ENCODE peak calls at places on chromosomes 16 and 17, in six cellular contexts. J is uterus, N is heart right ventricle, F is AG10803, Q is fibroblast of pulmonary artery, U is stomach. C is an unnamed sample.

GRCh38 chr17:80844418-80844990 is 147.1 kb upstream of the CHMP6 start:
- DNase-seq in J (no peak), N (no peak), F (no peak), Q (no peak), U (no peak), C (no peak)

GRCh38 chr16:81707411-81708321 is 71.4 kb upstream of the PLCG2 start:
- DNase-seq in J (no peak), N (no peak), F (peak; percentile 59), Q (peak; percentile 39), U (peak; percentile 70), C (no peak)

GRCh38 chr16:50021509-50021908 is 3.5 kb upstream of the CNEP1R1 start:
- DNase-seq in J (no peak), N (no peak), F (peak; percentile 6), Q (no peak), U (no peak), C (no peak)

GRCh38 chr17:40331743-40332641 is 23.0 kb downstream of the RARA start:
- DNase-seq in J (peak; percentile 86), N (peak; percentile 95), F (peak; percentile 60), Q (peak; percentile 88), U (peak; percentile 92), C (no peak)

GRCh38 chr17:933168-934083 is 46.1 kb downstream of the NXN start:
- DNase-seq in J (peak; percentile 63), N (no peak), F (peak; percentile 91), Q (peak; percentile 95), U (peak; percentile 46), C (peak; percentile 86)

GRCh38 chr17:16027708-16028584 is 28.3 kb downstream of the TTC19 start:
- DNase-seq in J (peak; percentile 29), N (no peak), F (peak; percentile 88), Q (peak; percentile 91), U (no peak), C (peak; percentile 65)

GRCh38 chr17:82333279-82334171 is at the start of gene SECTM1:
- DNase-seq in J (peak; percentile 68), N (peak; percentile 59), F (peak; percentile 56), Q (peak; percentile 35), U (peak; percentile 60), C (no peak)

GRCh38 chr17:3636908-3637373 is 381 bp downstream of the CTNS start:
- DNase-seq in J (no peak), N (no peak), F (no peak), Q (no peak), U (no peak), C (no peak)

GRCh38 chr16:86019446-86020047 is 120.6 kb downstream of the IRF8 start:
- DNase-seq in J (no peak), N (no peak), F (no peak), Q (no peak), U (no peak), C (no peak)

GRCh38 chr17:75191584-75191983 is 8.8 kb upstream of the SUMO2 start:
- DNase-seq in J (no peak), N (no peak), F (peak; percentile 25), Q (peak; percentile 53), U (no peak), C (no peak)

GRCh38 chr17:6059406-6059805 is 10.8 kb upstream of the WSCD1 start:
- DNase-seq in J (no peak), N (no peak), F (no peak), Q (no peak), U (no peak), C (no peak)

GRCh38 chr16:86553356-86553755 is 1.7 kb downstream of the MTHFSD start:
- DNase-seq in J (no peak), N (no peak), F (no peak), Q (no peak), U (no peak), C (no peak)

GRCh38 chr16:85136705-85137322 is 24.5 kb upstream of the CIBAR2 start:
- DNase-seq in J (peak; percentile 57), N (peak; percentile 48), F (no peak), Q (peak; percentile 66), U (peak; percentile 31), C (no peak)

GRCh38 chr17:55294042-55294751 is 29.4 kb downstream of the HLF start:
- DNase-seq in J (no peak), N (no peak), F (peak; percentile 75), Q (no peak), U (no peak), C (peak; percentile 18)

GRCh38 chr17:1787301-1787902 is 25.5 kb downstream of the SERPINF1 start:
- DNase-seq in J (peak; percentile 92), N (peak; percentile 44), F (peak; percentile 90), Q (peak; percentile 90), U (peak; percentile 43), C (peak; percentile 77)

GRCh38 chr17:164536-165235 is 16.8 kb downstream of the DOC2B start:
- DNase-seq in J (no peak), N (no peak), F (peak; percentile 40), Q (peak; percentile 41), U (peak; percentile 47), C (no peak)

GRCh38 chr17:80103686-80104085 is 2.3 kb downstream of the GAA start:
- DNase-seq in J (no peak), N (no peak), F (no peak), Q (no peak), U (no peak), C (no peak)

GRCh38 chr17:74767111-74767516 is 9.0 kb downstream of the NAT9 start:
- DNase-seq in J (no peak), N (no peak), F (no peak), Q (no peak), U (no peak), C (no peak)

GRCh38 chr17:45018514-45019176 is 32.8 kb downstream of the DCAKD start:
- DNase-seq in J (no peak), N (peak; percentile 41), F (peak; percentile 25), Q (no peak), U (no peak), C (no peak)

GRCh38 chr16:48596326-48596725 is 13.7 kb downstream of the N4BP1 start:
- DNase-seq in J (no peak), N (no peak), F (no peak), Q (no peak), U (no peak), C (no peak)

GRCh38 chr16:62545039-62545438 is 508.8 kb upstream of the CDH8 start:
- DNase-seq in J (no peak), N (no peak), F (no peak), Q (no peak), U (no peak), C (no peak)

GRCh38 chr17:16932611-16933010 is 39.3 kb downstream of the TNFRSF13B start:
- DNase-seq in J (no peak), N (no peak), F (no peak), Q (no peak), U (no peak), C (no peak)

GRCh38 chr16:53115047-53115446 is 60.3 kb downstream of the CHD9 start:
- DNase-seq in J (no peak), N (no peak), F (no peak), Q (no peak), U (no peak), C (no peak)

GRCh38 chr16:30005341-30006094 is 5.3 kb downstream of the DOC2A start:
- DNase-seq in J (no peak), N (no peak), F (peak; percentile 51), Q (peak; percentile 52), U (peak; percentile 32), C (no peak)

GRCh38 chr17:48515925-48516900 is 14.6 kb downstream of the HOXB1 start:
- DNase-seq in J (no peak), N (no peak), F (no peak), Q (no peak), U (no peak), C (no peak)

GRCh38 chr17:58310511-58311428 is 17.8 kb downstream of the TSPOAP1 start:
- DNase-seq in J (no peak), N (no peak), F (no peak), Q (no peak), U (peak; percentile 19), C (no peak)

GRCh38 chr17:32268734-32269288 is 3.2 kb downstream of the RHBDL3 start:
- DNase-seq in J (no peak), N (no peak), F (no peak), Q (no peak), U (no peak), C (no peak)

GRCh38 chr16:10881479-10882030 is 4.6 kb downstream of the CIITA start:
- DNase-seq in J (no peak), N (no peak), F (no peak), Q (no peak), U (no peak), C (no peak)
- H3K4me3 ChIP-seq in J (no peak overlapping the region), N (no peak overlapping the region), F (no peak overlapping the region), Q (no peak overlapping the region), U (no peak overlapping the region), C (no peak overlapping the region)

DNA sequence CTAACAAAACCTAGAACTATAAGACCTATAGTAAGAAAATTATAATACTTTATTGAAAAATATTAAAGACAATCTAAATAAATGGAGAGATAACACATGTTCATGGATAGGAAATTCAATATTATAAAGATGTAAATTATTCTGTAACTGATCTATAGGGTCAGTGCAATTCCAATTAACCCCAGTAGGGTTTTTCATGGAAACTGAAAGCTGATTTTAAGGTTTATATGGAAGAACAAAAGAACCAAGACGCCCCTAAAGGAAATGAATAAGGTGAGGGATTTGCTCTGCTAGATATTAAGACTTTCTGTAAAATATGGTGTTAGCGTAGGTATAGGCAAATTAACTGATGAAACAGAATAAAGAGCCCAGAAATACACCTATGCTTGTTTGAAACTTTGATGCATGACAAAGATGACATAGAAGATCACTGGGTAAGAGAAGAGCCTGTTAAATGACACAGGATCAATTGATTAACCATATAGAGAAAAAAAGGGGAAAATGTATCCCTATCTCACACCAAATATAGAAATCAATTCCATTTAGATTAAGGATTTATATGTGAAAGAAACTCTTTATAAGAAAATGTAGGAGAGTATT is 3.0 kb downstream of the ICAM2 start:
- DNase-seq in J (no peak), N (no peak), F (no peak), Q (no peak), U (no peak), C (no peak)
- TF ChIP-seq CTCF in J (no peak), N (peak; percentile 15), F (peak; percentile 36), Q (peak; percentile 24), U (peak; percentile 45), C (no peak)

GRCh38 chr16:3576211-3576610 is 992 bp downstream of the NLRC3 start:
- DNase-seq in J (no peak), N (no peak), F (no peak), Q (no peak), U (no peak), C (no peak)
- H3K4me3 ChIP-seq in J (no peak overlapping the region), N (peak overlapping the region; percentile 47), F (no peak overlapping the region), Q (no peak overlapping the region), U (peak overlapping the region; percentile 40), C (no peak overlapping the region)

DNA sequence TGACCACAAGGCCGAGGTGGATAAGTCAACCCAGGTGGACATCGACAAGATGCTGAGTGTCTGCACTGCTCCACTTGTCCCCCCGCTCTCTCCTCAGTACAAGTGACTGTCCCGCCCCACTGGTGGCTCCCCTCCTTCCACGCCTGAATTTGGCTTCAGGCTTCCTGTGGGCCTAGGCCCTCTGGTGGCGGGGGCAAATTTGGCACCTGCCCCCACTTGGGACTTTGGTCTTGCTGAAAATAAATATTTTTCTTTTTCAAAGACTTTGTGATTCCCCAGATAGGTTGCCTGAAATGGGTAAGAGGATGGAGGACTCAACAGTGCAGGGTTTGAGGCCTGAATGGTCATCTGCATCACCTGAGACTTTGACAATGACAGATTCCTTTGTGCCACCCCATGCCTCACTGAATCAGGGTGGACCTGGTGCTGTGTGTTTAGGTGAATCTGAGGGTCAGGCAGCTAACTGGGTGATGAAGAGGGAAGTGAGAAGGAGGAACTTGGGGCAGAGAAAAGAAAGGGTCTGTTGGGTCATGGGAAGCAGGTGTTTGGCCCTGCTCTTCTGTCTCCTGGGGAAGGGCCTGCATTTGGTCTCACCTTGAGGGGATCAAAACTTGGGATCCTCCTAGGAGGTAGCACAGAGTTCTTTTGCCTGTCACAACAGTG is 2.0 kb downstream of the C16orf86 start:
- DNase-seq in J (no peak), N (peak; percentile 15), F (no peak), Q (no peak), U (no peak), C (no peak)
- TF ChIP-seq CTCF in J (no peak), N (no peak), F (peak; percentile 9), Q (peak; percentile 8), U (no peak), C (peak; percentile 34)

GRCh38 chr16:72785886-72786285 is 262.0 kb downstream of the ZFHX3 start:
- DNase-seq in J (no peak), N (no peak), F (peak; percentile 12), Q (peak; percentile 17), U (no peak), C (no peak)
- H3K4me3 ChIP-seq in J (peak overlapping the region; percentile 6), N (no peak overlapping the region), F (no peak overlapping the region), Q (peak overlapping the region; percentile 5), U (no peak overlapping the region), C (no peak overlapping the region)